ENCODE peak calls at places on chromosomes 13 and 19, in seven cellular contexts. O is body of pancreas, Z is thoracic aorta, X is cardiac fibroblast, T is tibial artery, C is NB4, W is mucosa of descending colon. Y is an unnamed sample.

GRCh38 chr19:12985049-12985776 is 10.1 kb upstream of the NFIX start:
- DNase-seq in O (peak; percentile 54), Z (no peak), X (peak; percentile 66), T (peak; percentile 72), C (peak; percentile 70), W (peak; percentile 86), Y (no peak)

GRCh38 chr19:52936151-52936957 is 13.1 kb upstream of the ZNF888 start:
- DNase-seq in O (no peak), Z (no peak), X (no peak), T (no peak), C (peak; percentile 86), W (peak; percentile 74), Y (no peak)

GRCh38 chr13:43831088-43831487 is 44.3 kb upstream of the ENOX1 start:
- DNase-seq in O (no peak), Z (no peak), X (peak; percentile 86), T (no peak), C (no peak), W (no peak), Y (no peak)

GRCh38 chr19:15455996-15456395 is 6.2 kb upstream of the WIZ start:
- DNase-seq in O (no peak), Z (no peak), X (no peak), T (no peak), C (no peak), W (no peak), Y (no peak)

GRCh38 chr13:88586263-88586662 is 915.1 kb downstream of the SLITRK5 start:
- DNase-seq in O (no peak), Z (no peak), X (no peak), T (no peak), C (no peak), W (no peak), Y (no peak)

GRCh38 chr13:35664747-35665146 is 188.3 kb upstream of the MAB21L1 start:
- DNase-seq in O (no peak), Z (no peak), X (no peak), T (no peak), C (no peak), W (no peak), Y (no peak)

GRCh38 chr19:43618921-43619261 is 538 bp downstream of the ZNF428 start:
- DNase-seq in O (no peak), Z (no peak), X (no peak), T (peak; percentile 26), C (peak; percentile 74), W (no peak), Y (no peak)

GRCh38 chr19:30419581-30420180 is 47.5 kb downstream of the ZNF536 start:
- DNase-seq in O (no peak), Z (no peak), X (no peak), T (no peak), C (no peak), W (no peak), Y (no peak)

DNA sequence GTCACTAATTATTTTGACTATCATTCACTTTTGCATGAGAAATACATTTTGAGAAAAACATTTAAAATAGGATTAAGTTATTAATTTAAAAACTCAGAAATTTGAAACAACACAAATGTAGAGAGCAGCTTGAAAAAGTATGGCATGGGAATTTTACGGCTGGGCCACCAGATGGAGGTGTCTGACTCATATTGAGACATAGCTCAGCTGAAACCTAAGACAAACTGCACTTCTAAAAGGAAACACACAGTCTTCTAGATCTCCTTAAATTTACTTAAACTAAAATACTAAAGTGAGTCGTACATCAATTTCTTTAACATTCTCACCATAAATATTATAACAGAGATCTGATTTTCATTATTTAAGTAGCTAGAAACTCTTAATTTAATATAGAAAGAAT is 41.9 kb upstream of the POSTN start:
- DNase-seq in O (no peak), Z (no peak), X (peak; percentile 89), T (no peak), C (peak; percentile 34), W (no peak), Y (no peak)
- TF ChIP-seq CTCF in O (no peak), Z (peak; percentile 49), X (peak; percentile 62), T (peak; percentile 53), C (peak; percentile 2), W (no peak), Y (no peak)

DNA sequence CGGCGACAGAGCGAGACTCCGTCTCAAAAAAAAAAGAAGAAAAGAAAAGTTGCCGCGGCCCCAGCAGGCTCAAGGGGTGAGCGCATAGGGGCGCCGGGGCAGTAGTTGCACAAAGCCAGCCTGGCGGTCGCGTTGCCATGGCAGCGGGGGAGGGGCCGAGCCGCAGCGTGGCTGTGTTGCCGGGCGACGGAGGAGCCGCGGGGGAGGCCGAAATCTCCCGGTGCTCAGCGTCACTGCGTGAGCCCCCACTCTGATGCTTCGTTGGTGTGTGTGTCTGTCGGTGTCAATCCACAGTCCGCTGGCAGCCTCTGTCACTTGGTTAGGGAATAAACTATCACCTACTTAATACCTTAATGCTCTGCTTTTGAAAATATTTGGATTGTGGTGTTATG is 82.9 kb upstream of the C1QTNF9B start:
- DNase-seq in O (peak; percentile 78), Z (peak; percentile 46), X (peak; percentile 81), T (peak; percentile 78), C (peak; percentile 87), W (peak; percentile 83), Y (no peak)
- H3K4me3 ChIP-seq in O (no peak overlapping the region), Z (peak overlapping the region; percentile 87), X (peak overlapping the region; percentile 67), T (peak overlapping the region; percentile 47), C (peak overlapping the region; percentile 42), W (no peak overlapping the region), Y (peak overlapping the region; percentile 46)

GRCh38 chr19:8831832-8832131 is 322 bp downstream of the ZNF558 start:
- DNase-seq in O (no peak), Z (no peak), X (no peak), T (no peak), C (peak; percentile 88), W (no peak), Y (no peak)

GRCh38 chr19:8835446-8835845 is 3.3 kb downstream of the MBD3L1 start:
- DNase-seq in O (no peak), Z (no peak), X (no peak), T (no peak), C (peak; percentile 51), W (no peak), Y (no peak)

GRCh38 chr19:8835877-8836276 is 3.7 kb downstream of the MBD3L1 start:
- DNase-seq in O (no peak), Z (no peak), X (no peak), T (no peak), C (peak; percentile 63), W (no peak), Y (no peak)

GRCh38 chr19:8831373-8831772 is 731 bp downstream of the ZNF558 start:
- DNase-seq in O (no peak), Z (no peak), X (no peak), T (no peak), C (no peak), W (no peak), Y (no peak)

GRCh38 chr19:8832132-8833021 is at the start of the genes MBD3L1 and ZNF558:
- DNase-seq in O (peak; percentile 98), Z (peak; percentile 99), X (peak; percentile 98), T (peak; percentile 99), C (peak; percentile 100), W (peak; percentile 99), Y (peak; percentile 93)
- TF ChIP-seq CTCF in O (no peak), Z (no peak), X (no peak), T (peak; percentile 32), C (no peak), W (peak; percentile 26), Y (no peak)

GRCh38 chr19:9109959-9110358 is 2.7 kb upstream of the OR7G2 start:
- DNase-seq in O (no peak), Z (no peak), X (no peak), T (no peak), C (no peak), W (no peak), Y (no peak)
- H3K4me3 ChIP-seq in O (no peak overlapping the region), Z (no peak overlapping the region), X (no peak overlapping the region), T (no peak overlapping the region), C (no peak overlapping the region), W (no peak overlapping the region), Y (no peak overlapping the region)

GRCh38 chr19:4042731-4043082 is 24.0 kb downstream of the ZBTB7A start:
- DNase-seq in O (peak; percentile 72), Z (no peak), X (no peak), T (no peak), C (no peak), W (peak; percentile 48), Y (no peak)
- TF ChIP-seq CTCF in O (no peak), Z (no peak), X (no peak), T (no peak), C (no peak), W (no peak), Y (no peak)

DNA sequence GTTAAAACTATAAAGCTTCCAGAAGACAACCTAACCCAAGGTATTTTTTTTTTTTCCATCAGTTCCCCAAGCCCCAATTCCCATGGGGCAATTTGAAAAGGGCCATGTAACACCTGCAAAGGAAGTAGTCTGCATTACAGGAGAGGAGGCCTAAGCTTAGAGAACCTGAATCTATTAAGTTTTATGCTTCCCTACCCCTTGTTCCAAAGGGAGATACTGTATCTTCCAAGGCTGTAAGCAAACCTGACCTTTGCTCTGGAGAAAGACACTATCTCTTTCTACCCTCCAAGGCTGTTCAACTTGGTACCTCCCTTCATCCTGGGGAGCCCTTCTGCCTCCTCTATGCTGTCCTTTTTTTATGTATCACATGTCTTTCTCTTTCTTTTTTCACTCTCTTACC is 15.0 kb downstream of the KATNAL1 start:
- DNase-seq in O (no peak), Z (no peak), X (no peak), T (no peak), C (no peak), W (no peak), Y (no peak)
- H3K4me3 ChIP-seq in O (no peak overlapping the region), Z (no peak overlapping the region), X (no peak overlapping the region), T (no peak overlapping the region), C (no peak overlapping the region), W (no peak overlapping the region), Y (no peak overlapping the region)

GRCh38 chr13:39602614-39603366 is at the start of gene LHFPL6:
- DNase-seq in O (peak; percentile 65), Z (peak; percentile 64), X (peak; percentile 81), T (peak; percentile 86), C (peak; percentile 86), W (peak; percentile 72), Y (peak; percentile 21)
- TF ChIP-seq CTCF in O (no peak), Z (no peak), X (peak; percentile 38), T (peak; percentile 22), C (no peak), W (no peak), Y (peak; percentile 1)